ENCODE peak calls at places on chromosomes 5 and 9, in six cellular contexts. One of them, this sample, is unnamed.

GRCh38 chr5:25357605-25358004 is 712.8 kb upstream of the CDH10 start:
- DNase-seq in foreskin keratinocyte: no peak
- DNase-seq in IMR-90: no peak
- DNase-seq in fibroblast of lung: no peak
- DNase-seq in progenitor cell of endocrine pancreas: no peak
- DNase-seq in heart left ventricle: no peak
- DNase-seq in this sample: no peak

GRCh38 chr9:98290411-98290810 is 35.0 kb upstream of the TBC1D2 start:
- DNase-seq in foreskin keratinocyte: no peak
- DNase-seq in IMR-90: no peak
- DNase-seq in fibroblast of lung: no peak
- DNase-seq in progenitor cell of endocrine pancreas: no peak
- DNase-seq in heart left ventricle: no peak
- DNase-seq in this sample: no peak

GRCh38 chr9:98569070-98569469 is 139.7 kb downstream of the GABBR2 start:
- DNase-seq in foreskin keratinocyte: no peak
- DNase-seq in IMR-90: no peak
- DNase-seq in fibroblast of lung: no peak
- DNase-seq in progenitor cell of endocrine pancreas: no peak
- DNase-seq in heart left ventricle: no peak
- DNase-seq in this sample: no peak

GRCh38 chr5:94240616-94241287 is 377.7 kb downstream of the KIAA0825 start:
- DNase-seq in foreskin keratinocyte: no peak
- DNase-seq in IMR-90: peak
- DNase-seq in fibroblast of lung: peak
- DNase-seq in progenitor cell of endocrine pancreas: no peak
- DNase-seq in heart left ventricle: no peak
- DNase-seq in this sample: no peak

GRCh38 chr5:150068472-150068871 is 17.9 kb downstream of the CSF1R start:
- DNase-seq in foreskin keratinocyte: no peak
- DNase-seq in IMR-90: no peak
- DNase-seq in fibroblast of lung: no peak
- DNase-seq in progenitor cell of endocrine pancreas: no peak
- DNase-seq in heart left ventricle: no peak
- DNase-seq in this sample: no peak

GRCh38 chr5:147558826-147559225 is 49.0 kb upstream of the DPYSL3 start:
- DNase-seq in foreskin keratinocyte: no peak
- DNase-seq in IMR-90: peak
- DNase-seq in fibroblast of lung: peak
- DNase-seq in progenitor cell of endocrine pancreas: no peak
- DNase-seq in heart left ventricle: peak
- DNase-seq in this sample: peak

GRCh38 chr9:135130266-135130976 is 43.0 kb downstream of the OLFM1 start:
- DNase-seq in foreskin keratinocyte: no peak
- DNase-seq in IMR-90: no peak
- DNase-seq in fibroblast of lung: peak
- DNase-seq in progenitor cell of endocrine pancreas: no peak
- DNase-seq in heart left ventricle: no peak
- DNase-seq in this sample: no peak

GRCh38 chr5:56511442-56511841 is 278.3 kb upstream of the ANKRD55 start:
- DNase-seq in foreskin keratinocyte: no peak
- DNase-seq in IMR-90: no peak
- DNase-seq in fibroblast of lung: no peak
- DNase-seq in progenitor cell of endocrine pancreas: no peak
- DNase-seq in heart left ventricle: no peak
- DNase-seq in this sample: no peak

GRCh38 chr9:91951944-91952520 is 2.0 kb upstream of the ROR2 start:
- DNase-seq in foreskin keratinocyte: no peak
- DNase-seq in IMR-90: peak
- DNase-seq in fibroblast of lung: no peak
- DNase-seq in progenitor cell of endocrine pancreas: no peak
- DNase-seq in heart left ventricle: no peak
- DNase-seq in this sample: no peak

GRCh38 chr9:108565651-108566378 is 290.0 kb downstream of the ACTL7B start:
- DNase-seq in foreskin keratinocyte: peak
- DNase-seq in IMR-90: peak
- DNase-seq in fibroblast of lung: peak
- DNase-seq in progenitor cell of endocrine pancreas: peak
- DNase-seq in heart left ventricle: peak
- DNase-seq in this sample: peak

GRCh38 chr5:77211691-77212047 is 1.2 kb downstream of the PDE8B start:
- DNase-seq in foreskin keratinocyte: no peak
- DNase-seq in IMR-90: no peak
- DNase-seq in fibroblast of lung: no peak
- DNase-seq in progenitor cell of endocrine pancreas: no peak
- DNase-seq in heart left ventricle: no peak
- DNase-seq in this sample: no peak

GRCh38 chr5:113487411-113487778 is 858 bp downstream of the MCC start:
- DNase-seq in foreskin keratinocyte: no peak
- DNase-seq in IMR-90: peak
- DNase-seq in fibroblast of lung: peak
- DNase-seq in progenitor cell of endocrine pancreas: peak
- DNase-seq in heart left ventricle: no peak
- DNase-seq in this sample: peak

GRCh38 chr5:173902743-173903142 is 14.6 kb downstream of the CPEB4 start:
- DNase-seq in foreskin keratinocyte: no peak
- DNase-seq in IMR-90: no peak
- DNase-seq in fibroblast of lung: no peak
- DNase-seq in progenitor cell of endocrine pancreas: no peak
- DNase-seq in heart left ventricle: no peak
- DNase-seq in this sample: no peak

GRCh38 chr9:86943223-86943870 is 4.0 kb downstream of the GAS1 start:
- DNase-seq in foreskin keratinocyte: no peak
- DNase-seq in IMR-90: no peak
- DNase-seq in fibroblast of lung: no peak
- DNase-seq in progenitor cell of endocrine pancreas: no peak
- DNase-seq in heart left ventricle: no peak
- DNase-seq in this sample: no peak

GRCh38 chr5:10442581-10442980 is 902 bp downstream of the ROPN1L start:
- DNase-seq in foreskin keratinocyte: no peak
- DNase-seq in IMR-90: no peak
- DNase-seq in fibroblast of lung: no peak
- DNase-seq in progenitor cell of endocrine pancreas: no peak
- DNase-seq in heart left ventricle: no peak
- DNase-seq in this sample: peak

GRCh38 chr5:117594165-117594564 is 1019.5 kb upstream of the SEMA6A start:
- DNase-seq in foreskin keratinocyte: no peak
- DNase-seq in IMR-90: no peak
- DNase-seq in fibroblast of lung: no peak
- DNase-seq in progenitor cell of endocrine pancreas: no peak
- DNase-seq in heart left ventricle: no peak
- DNase-seq in this sample: no peak

GRCh38 chr5:78648359-78649219 is at the start of gene LHFPL2:
- DNase-seq in foreskin keratinocyte: no peak
- DNase-seq in IMR-90: peak
- DNase-seq in fibroblast of lung: peak
- DNase-seq in progenitor cell of endocrine pancreas: peak
- DNase-seq in heart left ventricle: peak
- DNase-seq in this sample: peak

GRCh38 chr5:6885581-6885980 is 172.3 kb downstream of the TENT4A start:
- DNase-seq in foreskin keratinocyte: no peak
- DNase-seq in IMR-90: no peak
- DNase-seq in fibroblast of lung: no peak
- DNase-seq in progenitor cell of endocrine pancreas: no peak
- DNase-seq in heart left ventricle: no peak
- DNase-seq in this sample: no peak

GRCh38 chr5:69368458-69369368 is 607 bp downstream of the AK6 start:
- DNase-seq in foreskin keratinocyte: no peak
- DNase-seq in IMR-90: peak
- DNase-seq in fibroblast of lung: peak
- DNase-seq in progenitor cell of endocrine pancreas: no peak
- DNase-seq in heart left ventricle: no peak
- DNase-seq in this sample: no peak

GRCh38 chr5:91145233-91145620 is 237.9 kb downstream of the ARRDC3 start:
- DNase-seq in foreskin keratinocyte: no peak
- DNase-seq in IMR-90: no peak
- DNase-seq in fibroblast of lung: no peak
- DNase-seq in progenitor cell of endocrine pancreas: no peak
- DNase-seq in heart left ventricle: no peak
- DNase-seq in this sample: no peak

GRCh38 chr5:65137631-65138030 is 344.1 kb downstream of the ADAMTS6 start:
- DNase-seq in foreskin keratinocyte: no peak
- DNase-seq in IMR-90: peak
- DNase-seq in fibroblast of lung: no peak
- DNase-seq in progenitor cell of endocrine pancreas: no peak
- DNase-seq in heart left ventricle: no peak
- DNase-seq in this sample: no peak

GRCh38 chr9:106893088-106893487 is 30.1 kb downstream of the ZNF462 start:
- DNase-seq in foreskin keratinocyte: no peak
- DNase-seq in IMR-90: peak
- DNase-seq in fibroblast of lung: peak
- DNase-seq in progenitor cell of endocrine pancreas: no peak
- DNase-seq in heart left ventricle: no peak
- DNase-seq in this sample: no peak

GRCh38 chr9:127853312-127854168 is 918 bp downstream of the ENG start:
- DNase-seq in foreskin keratinocyte: no peak
- DNase-seq in IMR-90: no peak
- DNase-seq in fibroblast of lung: no peak
- DNase-seq in progenitor cell of endocrine pancreas: no peak
- DNase-seq in heart left ventricle: no peak
- DNase-seq in this sample: no peak

GRCh38 chr5:56833325-56833724 is 18.0 kb downstream of the MAP3K1 start:
- DNase-seq in foreskin keratinocyte: no peak
- DNase-seq in IMR-90: no peak
- DNase-seq in fibroblast of lung: no peak
- DNase-seq in progenitor cell of endocrine pancreas: no peak
- DNase-seq in heart left ventricle: no peak
- DNase-seq in this sample: no peak

GRCh38 chr9:131697908-131698714 is 41.8 kb downstream of the RAPGEF1 start:
- DNase-seq in foreskin keratinocyte: no peak
- DNase-seq in IMR-90: no peak
- DNase-seq in fibroblast of lung: no peak
- DNase-seq in progenitor cell of endocrine pancreas: no peak
- DNase-seq in heart left ventricle: no peak
- DNase-seq in this sample: no peak

GRCh38 chr5:150258126-150258525 is 31.4 kb downstream of the CAMK2A start:
- DNase-seq in foreskin keratinocyte: no peak
- DNase-seq in IMR-90: peak
- DNase-seq in fibroblast of lung: peak
- DNase-seq in progenitor cell of endocrine pancreas: no peak
- DNase-seq in heart left ventricle: peak
- DNase-seq in this sample: peak

GRCh38 chr9:129072171-129072570 is 8.7 kb upstream of the DOLPP1 start:
- DNase-seq in foreskin keratinocyte: no peak
- DNase-seq in IMR-90: no peak
- DNase-seq in fibroblast of lung: no peak
- DNase-seq in progenitor cell of endocrine pancreas: no peak
- DNase-seq in heart left ventricle: no peak
- DNase-seq in this sample: no peak

GRCh38 chr5:172362755-172363154 is 79.2 kb upstream of the UBTD2 start:
- DNase-seq in foreskin keratinocyte: no peak
- DNase-seq in IMR-90: peak
- DNase-seq in fibroblast of lung: no peak
- DNase-seq in progenitor cell of endocrine pancreas: no peak
- DNase-seq in heart left ventricle: no peak
- DNase-seq in this sample: peak
- TF ChIP-seq CTCF in foreskin keratinocyte: no peak
- TF ChIP-seq CTCF in IMR-90: no peak
- TF ChIP-seq CTCF in fibroblast of lung: no peak
- TF ChIP-seq CTCF in progenitor cell of endocrine pancreas: no peak
- TF ChIP-seq CTCF in heart left ventricle: no peak
- TF ChIP-seq CTCF in this sample: no peak

GRCh38 chr5:170345971-170346370 is 43.2 kb downstream of the KCNMB1 start:
- DNase-seq in foreskin keratinocyte: no peak
- DNase-seq in IMR-90: no peak
- DNase-seq in fibroblast of lung: no peak
- DNase-seq in progenitor cell of endocrine pancreas: no peak
- DNase-seq in heart left ventricle: no peak
- DNase-seq in this sample: no peak

GRCh38 chr5:170343177-170343576 is 45.6 kb upstream of the LCP2 start:
- DNase-seq in foreskin keratinocyte: no peak
- DNase-seq in IMR-90: no peak
- DNase-seq in fibroblast of lung: no peak
- DNase-seq in progenitor cell of endocrine pancreas: no peak
- DNase-seq in heart left ventricle: no peak
- DNase-seq in this sample: no peak

GRCh38 chr5:170353011-170353890 is 35.9 kb downstream of the KCNMB1 start:
- DNase-seq in foreskin keratinocyte: no peak
- DNase-seq in IMR-90: no peak
- DNase-seq in fibroblast of lung: no peak
- DNase-seq in progenitor cell of endocrine pancreas: no peak
- DNase-seq in heart left ventricle: peak
- DNase-seq in this sample: no peak

GRCh38 chr5:170347022-170347421 is 42.1 kb downstream of the KCNMB1 start:
- DNase-seq in foreskin keratinocyte: no peak
- DNase-seq in IMR-90: no peak
- DNase-seq in fibroblast of lung: no peak
- DNase-seq in progenitor cell of endocrine pancreas: no peak
- DNase-seq in heart left ventricle: no peak
- DNase-seq in this sample: no peak

GRCh38 chr5:170348069-170348702 is 41.0 kb downstream of the KCNMB1 start:
- DNase-seq in foreskin keratinocyte: no peak
- DNase-seq in IMR-90: no peak
- DNase-seq in fibroblast of lung: no peak
- DNase-seq in progenitor cell of endocrine pancreas: no peak
- DNase-seq in heart left ventricle: no peak
- DNase-seq in this sample: no peak
- TF ChIP-seq CTCF in foreskin keratinocyte: no peak
- TF ChIP-seq CTCF in IMR-90: no peak
- TF ChIP-seq CTCF in fibroblast of lung: no peak
- TF ChIP-seq CTCF in progenitor cell of endocrine pancreas: no peak
- TF ChIP-seq CTCF in heart left ventricle: peak
- TF ChIP-seq CTCF in this sample: no peak

DNA sequence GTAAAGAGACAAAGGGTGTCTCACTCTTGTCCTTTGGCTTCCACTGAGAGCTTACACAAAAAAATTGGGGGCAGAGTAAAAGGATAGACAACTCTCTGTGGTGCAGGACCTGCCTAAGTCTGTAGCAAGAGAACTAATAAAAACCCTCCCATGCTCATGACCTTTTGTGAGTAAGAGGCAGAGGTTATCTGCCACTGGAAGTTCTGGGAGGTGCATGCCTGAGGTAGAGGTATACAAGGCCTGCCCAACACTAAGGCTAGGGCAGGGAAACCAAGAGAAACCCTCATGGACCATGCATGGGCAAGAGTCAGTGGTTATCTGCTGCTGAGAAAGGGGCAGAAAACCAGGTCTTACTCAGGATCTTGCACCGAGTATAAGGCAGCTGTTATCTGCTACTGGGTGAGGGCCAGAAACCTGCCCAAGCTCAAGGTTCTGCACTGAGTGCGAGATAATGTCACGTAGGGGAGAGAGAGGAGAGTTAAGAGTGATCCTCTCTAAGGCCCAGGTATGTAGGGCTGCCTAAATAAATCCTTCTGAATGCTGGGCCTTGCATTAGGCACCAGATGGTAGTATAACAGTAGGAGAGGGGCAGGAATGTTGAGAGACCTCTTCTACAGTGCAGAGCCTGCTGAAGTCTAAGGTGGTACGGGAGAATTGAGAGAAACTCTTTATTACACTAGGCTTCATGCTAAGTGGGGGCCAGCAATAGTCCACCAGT is 143.4 kb downstream of the MACROH2A1 start:
- DNase-seq in foreskin keratinocyte: no peak
- DNase-seq in IMR-90: no peak
- DNase-seq in fibroblast of lung: no peak
- DNase-seq in progenitor cell of endocrine pancreas: no peak
- DNase-seq in heart left ventricle: no peak
- DNase-seq in this sample: no peak
- TF ChIP-seq CTCF in foreskin keratinocyte: no peak
- TF ChIP-seq CTCF in IMR-90: no peak
- TF ChIP-seq CTCF in fibroblast of lung: no peak
- TF ChIP-seq CTCF in progenitor cell of endocrine pancreas: no peak
- TF ChIP-seq CTCF in heart left ventricle: no peak
- TF ChIP-seq CTCF in this sample: no peak

GRCh38 chr5:2207966-2208544 is 325.3 kb upstream of the IRX4 start:
- DNase-seq in foreskin keratinocyte: no peak
- DNase-seq in IMR-90: no peak
- DNase-seq in fibroblast of lung: peak
- DNase-seq in progenitor cell of endocrine pancreas: peak
- DNase-seq in heart left ventricle: no peak
- DNase-seq in this sample: no peak
- TF ChIP-seq CTCF in foreskin keratinocyte: no peak
- TF ChIP-seq CTCF in IMR-90: no peak
- TF ChIP-seq CTCF in fibroblast of lung: no peak
- TF ChIP-seq CTCF in progenitor cell of endocrine pancreas: peak
- TF ChIP-seq CTCF in heart left ventricle: peak
- TF ChIP-seq CTCF in this sample: no peak

This sample was measured in GM13977.